ENCODE peak calls at places on chromosomes 2 and 18, in six cellular contexts. Q, A, D, N, Z and L are unnamed samples.

GRCh38 chr2:108612514-108613183 is 78.4 kb downstream of the LIMS1 start:
- DNase-seq in Q (no peak), A (peak; percentile 44), D (no peak), N (no peak), Z (no peak), L (no peak)

GRCh38 chr18:42268186-42268725 is 313.2 kb downstream of the PIK3C3 start:
- DNase-seq in Q (no peak), A (no peak), D (no peak), N (no peak), Z (no peak), L (no peak)

GRCh38 chr2:138421971-138422335 is 79.6 kb upstream of the SPOPL start:
- DNase-seq in Q (peak; percentile 81), A (no peak), D (no peak), N (no peak), Z (no peak), L (peak; percentile 76)

GRCh38 chr18:6644841-6645240 is 84.7 kb upstream of the ARHGAP28 start:
- DNase-seq in Q (no peak), A (no peak), D (no peak), N (peak; percentile 83), Z (no peak), L (peak; percentile 57)

GRCh38 chr2:66550826-66551225 is 115.9 kb downstream of the MEIS1 start:
- DNase-seq in Q (no peak), A (no peak), D (no peak), N (no peak), Z (no peak), L (no peak)

GRCh38 chr2:240893363-240893828 is 2.6 kb downstream of the MAB21L4 start:
- DNase-seq in Q (no peak), A (no peak), D (peak; percentile 85), N (peak; percentile 74), Z (no peak), L (peak; percentile 56)

GRCh38 chr18:26429535-26429934 is 118.8 kb downstream of the KCTD1 start:
- DNase-seq in Q (peak; percentile 83), A (no peak), D (no peak), N (peak; percentile 57), Z (no peak), L (peak; percentile 48)

GRCh38 chr2:98835831-98836385 is 100.1 kb downstream of the CRACDL start:
- DNase-seq in Q (no peak), A (no peak), D (no peak), N (no peak), Z (no peak), L (no peak)

GRCh38 chr2:11583203-11583752 is 49.4 kb downstream of the GREB1 start:
- DNase-seq in Q (no peak), A (no peak), D (peak; percentile 65), N (peak; percentile 21), Z (no peak), L (peak; percentile 77)

GRCh38 chr2:145421841-145422240 is 901.9 kb upstream of the ZEB2 start:
- DNase-seq in Q (peak; percentile 52), A (no peak), D (no peak), N (no peak), Z (no peak), L (no peak)

GRCh38 chr18:25099838-25100393 is 252.1 kb downstream of the ZNF521 start:
- DNase-seq in Q (peak; percentile 7), A (no peak), D (no peak), N (no peak), Z (no peak), L (no peak)

GRCh38 chr2:156695020-156695419 is 258.8 kb downstream of the GPD2 start:
- DNase-seq in Q (no peak), A (no peak), D (no peak), N (peak; percentile 99), Z (no peak), L (no peak)

GRCh38 chr2:228658998-228659397 is 477.5 kb upstream of the SPHKAP start:
- DNase-seq in Q (peak; percentile 88), A (no peak), D (no peak), N (no peak), Z (no peak), L (no peak)

GRCh38 chr2:217993817-217994459 is 8.9 kb downstream of the TNS1 start:
- DNase-seq in Q (no peak), A (peak; percentile 76), D (peak; percentile 83), N (peak; percentile 76), Z (no peak), L (peak; percentile 60)

GRCh38 chr18:35971661-35972196 is 750 bp upstream of the RMP24 start:
- DNase-seq in Q (no peak), A (no peak), D (no peak), N (no peak), Z (no peak), L (no peak)

GRCh38 chr2:47013383-47013782 is 97.8 kb upstream of the MCFD2 start:
- DNase-seq in Q (no peak), A (no peak), D (no peak), N (no peak), Z (no peak), L (no peak)

GRCh38 chr2:177429688-177430325 is 37.2 kb downstream of the AGPS start:
- DNase-seq in Q (peak; percentile 86), A (no peak), D (no peak), N (no peak), Z (no peak), L (peak; percentile 13)

GRCh38 chr18:41579185-41579584 is 375.8 kb upstream of the PIK3C3 start:
- DNase-seq in Q (no peak), A (no peak), D (no peak), N (no peak), Z (no peak), L (no peak)

GRCh38 chr2:20428717-20429490 is 18.0 kb upstream of the RHOB start:
- DNase-seq in Q (no peak), A (no peak), D (no peak), N (no peak), Z (no peak), L (no peak)